ENCODE peak calls at places on chromosome 19, in five cellular contexts. One of them, this sample, is unnamed.

GRCh38 chr19:6161271-6161850 is 25.9 kb downstream of the ACSBG2 start:
- DNase-seq in ELR: peak; percentile 19
- DNase-seq in tibial artery: no peak
- DNase-seq in stimulated activated CD8-positive, alpha-beta memory T cell treated with anti-CD3 and anti-CD28 coated beads, Interleukin-15, amount 100 ng/mL, for 24 hours: no peak
- DNase-seq in NCI-H69: peak; percentile 74
- DNase-seq in this sample: no peak

GRCh38 chr19:50318438-50318837 is 10.7 kb downstream of the KCNC3 start:
- DNase-seq in ELR: no peak
- DNase-seq in NCI-H69: no peak
- DNase-seq in stimulated activated CD8-positive, alpha-beta memory T cell treated with anti-CD3 and anti-CD28 coated beads, Interleukin-15, amount 100 ng/mL, for 24 hours: no peak
- DNase-seq in tibial artery: no peak
- DNase-seq in this sample: no peak

GRCh38 chr19:16576690-16577530 is 4.7 kb upstream of the SLC35E1 start:
- DNase-seq in tibial artery: no peak
- DNase-seq in stimulated activated CD8-positive, alpha-beta memory T cell treated with anti-CD3 and anti-CD28 coated beads, Interleukin-15, amount 100 ng/mL, for 24 hours: no peak
- DNase-seq in NCI-H69: no peak
- DNase-seq in ELR: no peak
- DNase-seq in this sample: no peak

GRCh38 chr19:11853358-11853757 is 4.8 kb downstream of the ZNF439 start:
- DNase-seq in NCI-H69: no peak
- DNase-seq in stimulated activated CD8-positive, alpha-beta memory T cell treated with anti-CD3 and anti-CD28 coated beads, Interleukin-15, amount 100 ng/mL, for 24 hours: no peak
- DNase-seq in ELR: no peak
- DNase-seq in tibial artery: no peak
- DNase-seq in this sample: no peak

GRCh38 chr19:40754611-40755247 is 3.7 kb downstream of the SNRPA start:
- DNase-seq in ELR: peak; percentile 28
- DNase-seq in tibial artery: no peak
- DNase-seq in NCI-H69: no peak
- DNase-seq in stimulated activated CD8-positive, alpha-beta memory T cell treated with anti-CD3 and anti-CD28 coated beads, Interleukin-15, amount 100 ng/mL, for 24 hours: no peak
- DNase-seq in this sample: peak; percentile 40

GRCh38 chr19:55305491-55305890 is 19.6 kb downstream of the TMEM150B start:
- DNase-seq in tibial artery: no peak
- DNase-seq in NCI-H69: peak; percentile 62
- DNase-seq in stimulated activated CD8-positive, alpha-beta memory T cell treated with anti-CD3 and anti-CD28 coated beads, Interleukin-15, amount 100 ng/mL, for 24 hours: no peak
- DNase-seq in ELR: peak; percentile 57
- DNase-seq in this sample: peak; percentile 30

GRCh38 chr19:13001502-13002388 is 6.5 kb downstream of the NFIX start:
- DNase-seq in ELR: no peak
- DNase-seq in stimulated activated CD8-positive, alpha-beta memory T cell treated with anti-CD3 and anti-CD28 coated beads, Interleukin-15, amount 100 ng/mL, for 24 hours: no peak
- DNase-seq in NCI-H69: no peak
- DNase-seq in tibial artery: peak; percentile 95
- DNase-seq in this sample: no peak

GRCh38 chr19:13938361-13939027 is at the start of gene PODNL1:
- DNase-seq in tibial artery: peak; percentile 80
- DNase-seq in ELR: peak; percentile 49
- DNase-seq in NCI-H69: no peak
- DNase-seq in stimulated activated CD8-positive, alpha-beta memory T cell treated with anti-CD3 and anti-CD28 coated beads, Interleukin-15, amount 100 ng/mL, for 24 hours: no peak
- DNase-seq in this sample: peak; percentile 22

GRCh38 chr19:49125025-49125731 is 5.8 kb downstream of the PPFIA3 start:
- DNase-seq in ELR: no peak
- DNase-seq in tibial artery: no peak
- DNase-seq in NCI-H69: peak; percentile 89
- DNase-seq in stimulated activated CD8-positive, alpha-beta memory T cell treated with anti-CD3 and anti-CD28 coated beads, Interleukin-15, amount 100 ng/mL, for 24 hours: no peak
- DNase-seq in this sample: no peak

GRCh38 chr19:1904385-1905070 is 671 bp upstream of the ADAT3 start:
- DNase-seq in stimulated activated CD8-positive, alpha-beta memory T cell treated with anti-CD3 and anti-CD28 coated beads, Interleukin-15, amount 100 ng/mL, for 24 hours: no peak
- DNase-seq in tibial artery: no peak
- DNase-seq in ELR: no peak
- DNase-seq in NCI-H69: no peak
- DNase-seq in this sample: peak; percentile 44

GRCh38 chr19:49669511-49669910 is 3.8 kb downstream of the BCL2L12 start:
- DNase-seq in NCI-H69: no peak
- DNase-seq in stimulated activated CD8-positive, alpha-beta memory T cell treated with anti-CD3 and anti-CD28 coated beads, Interleukin-15, amount 100 ng/mL, for 24 hours: no peak
- DNase-seq in tibial artery: no peak
- DNase-seq in ELR: no peak
- DNase-seq in this sample: no peak

GRCh38 chr19:47021536-47022139 is 2.0 kb downstream of the NPAS1 start:
- DNase-seq in ELR: peak; percentile 30
- DNase-seq in tibial artery: no peak
- DNase-seq in NCI-H69: peak; percentile 37
- DNase-seq in stimulated activated CD8-positive, alpha-beta memory T cell treated with anti-CD3 and anti-CD28 coated beads, Interleukin-15, amount 100 ng/mL, for 24 hours: no peak
- DNase-seq in this sample: no peak

GRCh38 chr19:55594996-55595530 is 4.3 kb downstream of the FIZ1 start:
- DNase-seq in NCI-H69: no peak
- DNase-seq in tibial artery: no peak
- DNase-seq in stimulated activated CD8-positive, alpha-beta memory T cell treated with anti-CD3 and anti-CD28 coated beads, Interleukin-15, amount 100 ng/mL, for 24 hours: no peak
- DNase-seq in ELR: no peak
- DNase-seq in this sample: no peak